ENCODE peak calls at places on chromosomes 1 and 21, in five cellular contexts. One of them, this sample, is unnamed.

GRCh38 chr1:10629816-10630571 is 155.2 kb downstream of the PEX14 start:
- DNase-seq in AG04450: no peak
- DNase-seq in BJ: no peak
- DNase-seq in A549: no peak
- DNase-seq in colonic mucosa: no peak
- DNase-seq in this sample: no peak

GRCh38 chr1:188670837-188671236 is 1806.8 kb downstream of the BRINP3 start:
- DNase-seq in colonic mucosa: no peak
- DNase-seq in A549: no peak
- DNase-seq in BJ: no peak
- DNase-seq in AG04450: no peak
- DNase-seq in this sample: no peak

GRCh38 chr1:50873458-50874187 is 86.4 kb downstream of the FAF1 start:
- DNase-seq in A549: peak
- DNase-seq in colonic mucosa: peak
- DNase-seq in AG04450: peak
- DNase-seq in BJ: peak
- DNase-seq in this sample: peak

GRCh38 chr1:167524651-167525050 is 6.3 kb upstream of the CD247 start:
- DNase-seq in colonic mucosa: no peak
- DNase-seq in A549: no peak
- DNase-seq in BJ: no peak
- DNase-seq in AG04450: no peak
- DNase-seq in this sample: no peak

GRCh38 chr1:235442788-235443429 is 61.3 kb downstream of the B3GALNT2 start:
- DNase-seq in BJ: peak
- DNase-seq in colonic mucosa: no peak
- DNase-seq in AG04450: peak
- DNase-seq in A549: peak
- DNase-seq in this sample: peak

GRCh38 chr1:68010543-68010942 is 39.9 kb downstream of the DIRAS3 start:
- DNase-seq in A549: no peak
- DNase-seq in BJ: no peak
- DNase-seq in colonic mucosa: no peak
- DNase-seq in AG04450: no peak
- DNase-seq in this sample: no peak

GRCh38 chr1:200971955-200972711 is 51.4 kb downstream of the KIF21B start:
- DNase-seq in AG04450: peak
- DNase-seq in A549: peak
- DNase-seq in BJ: no peak
- DNase-seq in colonic mucosa: peak
- DNase-seq in this sample: no peak

GRCh38 chr1:11211925-11212587 is 22.9 kb downstream of the ANGPTL7 start:
- DNase-seq in BJ: no peak
- DNase-seq in A549: no peak
- DNase-seq in AG04450: no peak
- DNase-seq in colonic mucosa: no peak
- DNase-seq in this sample: no peak

GRCh38 chr1:245715291-245715701 is 560.5 kb downstream of the KIF26B start:
- DNase-seq in A549: no peak
- DNase-seq in AG04450: no peak
- DNase-seq in BJ: no peak
- DNase-seq in colonic mucosa: no peak
- DNase-seq in this sample: no peak

GRCh38 chr1:12114916-12115315 is 51.8 kb downstream of the TNFRSF8 start:
- DNase-seq in AG04450: no peak
- DNase-seq in colonic mucosa: no peak
- DNase-seq in BJ: no peak
- DNase-seq in A549: no peak
- DNase-seq in this sample: no peak

GRCh38 chr1:103220503-103221095 is 112.3 kb upstream of the COL11A1 start:
- DNase-seq in colonic mucosa: no peak
- DNase-seq in A549: no peak
- DNase-seq in AG04450: peak
- DNase-seq in BJ: peak
- DNase-seq in this sample: peak

GRCh38 chr1:19449454-19450228 is 35.7 kb downstream of the CAPZB start:
- DNase-seq in colonic mucosa: no peak
- DNase-seq in BJ: no peak
- DNase-seq in A549: no peak
- DNase-seq in AG04450: no peak
- DNase-seq in this sample: no peak

GRCh38 chr1:183467687-183468086 is 4.6 kb upstream of the SMG7 start:
- DNase-seq in BJ: no peak
- DNase-seq in colonic mucosa: no peak
- DNase-seq in A549: peak
- DNase-seq in AG04450: no peak
- DNase-seq in this sample: no peak

GRCh38 chr1:179251675-179252074 is 22.2 kb upstream of the ABL2 start:
- DNase-seq in colonic mucosa: no peak
- DNase-seq in A549: no peak
- DNase-seq in BJ: peak
- DNase-seq in AG04450: no peak
- DNase-seq in this sample: no peak

GRCh38 chr1:2999571-2999970 is 21.7 kb upstream of the ACTRT2 start:
- DNase-seq in A549: no peak
- DNase-seq in AG04450: no peak
- DNase-seq in BJ: no peak
- DNase-seq in colonic mucosa: no peak
- DNase-seq in this sample: no peak

GRCh38 chr21:20647603-20648002 is 350.6 kb upstream of the NCAM2 start:
- DNase-seq in BJ: no peak
- DNase-seq in colonic mucosa: no peak
- DNase-seq in AG04450: no peak
- DNase-seq in A549: no peak
- DNase-seq in this sample: peak

GRCh38 chr1:205247130-205247921 is 19.6 kb downstream of the TMCC2 start:
- DNase-seq in AG04450: peak
- DNase-seq in A549: no peak
- DNase-seq in BJ: no peak
- DNase-seq in colonic mucosa: no peak
- DNase-seq in this sample: no peak

GRCh38 chr1:203273869-203274602 is 31.3 kb upstream of the BTG2 start:
- DNase-seq in AG04450: no peak
- DNase-seq in colonic mucosa: peak
- DNase-seq in A549: no peak
- DNase-seq in BJ: no peak
- DNase-seq in this sample: no peak

GRCh38 chr21:34818663-34819158 is 149.9 kb downstream of the CLIC6 start:
- DNase-seq in A549: no peak
- DNase-seq in BJ: no peak
- DNase-seq in AG04450: no peak
- DNase-seq in colonic mucosa: peak
- DNase-seq in this sample: no peak

GRCh38 chr21:34820051-34820450 is 151.3 kb downstream of the CLIC6 start:
- DNase-seq in colonic mucosa: peak
- DNase-seq in AG04450: no peak
- DNase-seq in A549: no peak
- DNase-seq in BJ: no peak
- DNase-seq in this sample: no peak

GRCh38 chr21:34821717-34822116 is 152.9 kb downstream of the CLIC6 start:
- DNase-seq in AG04450: no peak
- DNase-seq in colonic mucosa: no peak
- DNase-seq in BJ: no peak
- DNase-seq in A549: no peak
- DNase-seq in this sample: no peak

GRCh38 chr21:34817821-34818662 is 149.2 kb downstream of the CLIC6 start:
- DNase-seq in AG04450: no peak
- DNase-seq in BJ: no peak
- DNase-seq in A549: no peak
- DNase-seq in colonic mucosa: peak
- DNase-seq in this sample: no peak

DNA sequence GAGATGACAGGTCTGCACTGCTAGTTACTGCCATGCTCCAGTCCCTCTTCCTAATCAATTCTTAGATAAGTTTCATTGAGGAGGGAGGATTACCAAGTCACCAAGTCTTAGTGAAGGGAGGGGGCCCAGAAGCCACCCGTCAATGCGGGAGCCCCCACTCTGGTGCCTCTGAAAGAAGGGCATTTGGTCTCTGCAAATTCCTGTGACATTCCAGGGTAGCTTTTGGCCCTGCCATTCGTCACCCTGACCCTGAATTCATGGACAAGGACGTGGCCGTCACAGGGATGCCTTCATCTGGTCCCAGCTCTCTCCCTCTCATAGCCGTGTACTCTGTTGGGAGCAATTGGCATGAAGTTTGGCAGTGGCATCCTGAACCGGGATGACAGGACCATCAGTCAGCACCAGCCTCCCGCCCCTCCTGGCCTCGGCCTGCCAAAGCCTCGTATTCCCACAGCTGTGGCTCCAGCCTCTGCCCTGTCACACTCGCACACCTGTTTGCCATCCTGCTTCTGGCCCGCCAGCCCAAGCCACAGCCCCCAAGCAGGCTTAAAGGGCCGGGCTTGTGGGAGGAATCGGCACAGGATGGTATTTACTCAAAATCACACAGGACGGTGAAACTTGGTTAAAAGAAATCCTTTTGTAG is 150.7 kb downstream of the CLIC6 start:
- DNase-seq in AG04450: no peak
- DNase-seq in BJ: no peak
- DNase-seq in colonic mucosa: peak
- DNase-seq in A549: no peak
- DNase-seq in this sample: no peak
- H3K4me3 ChIP-seq in AG04450: no peak
- H3K4me3 ChIP-seq in BJ: no peak
- H3K4me3 ChIP-seq in colonic mucosa: no peak
- H3K4me3 ChIP-seq in A549: no peak
- H3K4me3 ChIP-seq in this sample: no peak

GRCh38 chr1:80217377-80217986 is 1211.0 kb upstream of the ADGRL4 start:
- DNase-seq in A549: peak
- DNase-seq in colonic mucosa: no peak
- DNase-seq in BJ: no peak
- DNase-seq in AG04450: peak
- DNase-seq in this sample: peak
- TF ChIP-seq CTCF in A549: peak
- TF ChIP-seq CTCF in colonic mucosa: peak
- TF ChIP-seq CTCF in BJ: peak
- TF ChIP-seq CTCF in AG04450: peak
- TF ChIP-seq CTCF in this sample: peak

GRCh38 chr1:197198333-197198732 is 51.9 kb upstream of the ASPM start:
- DNase-seq in A549: no peak
- DNase-seq in AG04450: no peak
- DNase-seq in colonic mucosa: no peak
- DNase-seq in BJ: no peak
- DNase-seq in this sample: no peak
- H3K4me3 ChIP-seq in A549: peak
- H3K4me3 ChIP-seq in AG04450: peak
- H3K4me3 ChIP-seq in colonic mucosa: no peak
- H3K4me3 ChIP-seq in BJ: peak
- H3K4me3 ChIP-seq in this sample: peak

GRCh38 chr1:195721210-195721971 is 886.8 kb downstream of the KCNT2 start:
- DNase-seq in BJ: no peak
- DNase-seq in colonic mucosa: peak
- DNase-seq in AG04450: no peak
- DNase-seq in A549: no peak
- DNase-seq in this sample: no peak

GRCh38 chr1:195715652-195716051 is 892.6 kb downstream of the KCNT2 start:
- DNase-seq in A549: no peak
- DNase-seq in BJ: no peak
- DNase-seq in AG04450: no peak
- DNase-seq in colonic mucosa: no peak
- DNase-seq in this sample: no peak

GRCh38 chr1:195714248-195714647 is 894.0 kb downstream of the KCNT2 start:
- DNase-seq in A549: no peak
- DNase-seq in colonic mucosa: no peak
- DNase-seq in BJ: peak
- DNase-seq in AG04450: peak
- DNase-seq in this sample: no peak

GRCh38 chr1:195717651-195718050 is 890.6 kb downstream of the KCNT2 start:
- DNase-seq in A549: peak
- DNase-seq in AG04450: no peak
- DNase-seq in BJ: peak
- DNase-seq in colonic mucosa: no peak
- DNase-seq in this sample: peak
- TF ChIP-seq CTCF in A549: peak
- TF ChIP-seq CTCF in AG04450: peak
- TF ChIP-seq CTCF in BJ: peak
- TF ChIP-seq CTCF in colonic mucosa: peak
- TF ChIP-seq CTCF in this sample: peak

DNA sequence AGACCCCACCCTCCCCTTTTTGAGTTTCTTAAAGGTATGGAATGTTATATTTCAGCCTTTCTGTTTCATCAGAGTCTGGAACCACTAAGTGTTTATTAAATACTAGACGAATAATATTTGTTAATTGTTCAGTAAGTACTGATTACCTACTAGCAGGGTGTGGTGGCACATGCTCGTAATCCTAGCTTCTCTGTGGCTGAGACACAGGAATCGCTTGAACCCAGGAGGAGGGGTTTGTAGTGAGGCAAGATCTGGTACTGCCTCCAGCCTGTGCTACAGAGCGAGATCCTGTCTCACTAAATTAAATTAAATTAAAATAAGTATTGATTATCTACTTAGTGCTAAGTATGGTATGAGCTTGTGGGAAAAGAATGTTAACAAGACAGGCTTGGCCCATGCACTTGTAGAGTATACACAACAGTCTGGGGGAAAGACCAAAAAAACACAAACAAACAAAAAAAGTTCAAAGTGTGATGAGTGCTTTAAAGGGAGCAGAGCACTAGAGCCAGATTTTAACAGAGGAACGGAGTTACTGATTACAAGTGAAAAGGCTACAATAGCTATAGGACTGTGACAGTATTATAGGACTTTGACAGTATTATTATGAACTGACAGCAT is 2.4 kb downstream of the CEPT1 start:
- DNase-seq in A549: no peak
- DNase-seq in BJ: no peak
- DNase-seq in colonic mucosa: no peak
- DNase-seq in AG04450: no peak
- DNase-seq in this sample: no peak
- H3K4me3 ChIP-seq in A549: no peak
- H3K4me3 ChIP-seq in BJ: no peak
- H3K4me3 ChIP-seq in colonic mucosa: no peak
- H3K4me3 ChIP-seq in AG04450: no peak
- H3K4me3 ChIP-seq in this sample: no peak

DNA sequence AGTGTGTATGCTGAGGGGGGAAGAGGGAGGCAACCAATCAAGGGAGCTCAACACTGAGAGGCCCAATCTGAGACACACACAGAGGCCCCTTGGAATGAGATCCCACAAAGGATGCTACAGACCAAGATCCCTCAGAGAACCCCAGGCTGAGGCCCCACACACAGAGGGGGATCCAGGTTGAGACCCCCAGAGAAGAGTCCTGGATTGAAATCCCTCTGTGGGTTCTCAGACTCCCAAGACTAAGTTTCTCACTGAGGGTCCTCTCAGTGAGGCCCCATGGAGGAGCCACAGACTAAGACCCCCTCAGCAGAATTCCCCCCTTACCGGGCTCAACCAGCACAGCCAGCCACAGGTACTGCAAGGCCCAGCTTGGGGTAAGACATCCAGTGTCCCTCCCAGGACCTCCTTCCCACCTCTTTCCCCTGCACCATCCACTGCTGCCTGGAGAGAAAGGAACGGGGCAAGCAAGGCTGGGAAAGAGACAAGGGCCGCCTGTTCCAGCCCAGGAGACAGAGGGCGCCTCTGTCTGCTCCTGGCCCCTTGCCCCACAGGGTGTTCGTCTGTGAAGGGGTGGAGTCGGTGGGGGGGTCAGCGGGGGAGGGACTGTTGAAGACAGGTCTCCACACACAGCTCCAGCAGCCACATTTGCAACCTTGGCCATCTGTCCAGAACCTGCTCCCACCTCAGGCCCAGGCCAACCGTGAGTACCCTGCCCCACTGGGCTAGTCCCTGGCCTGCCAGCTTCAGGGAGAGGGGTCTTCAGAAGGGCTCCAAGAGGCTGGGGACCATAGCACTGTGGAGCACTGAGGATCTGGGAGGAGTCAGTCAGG is at the start of gene S100A1:
- DNase-seq in BJ: no peak
- DNase-seq in colonic mucosa: no peak
- DNase-seq in A549: no peak
- DNase-seq in AG04450: no peak
- DNase-seq in this sample: no peak
- TF ChIP-seq CTCF in BJ: no peak
- TF ChIP-seq CTCF in colonic mucosa: no peak
- TF ChIP-seq CTCF in A549: no peak
- TF ChIP-seq CTCF in AG04450: no peak
- TF ChIP-seq CTCF in this sample: peak

This sample was measured in HFF-Myc.